ENCODE peak calls at places on chromosome 17, in four cellular contexts. Y is mucosa of descending colon, J is GM23248, T is ovary. Z is an unnamed sample.

GRCh38 chr17:45131616-45132301 is 556 bp downstream of the PLCD3 start:
- DNase-seq in Y (peak; percentile 64), J (peak; percentile 56), T (peak; percentile 83), Z (peak; percentile 75)

GRCh38 chr17:27572665-27573064 is 58.3 kb upstream of the LGALS9 start:
- DNase-seq in T (no peak), Y (no peak), J (peak; percentile 76), Z (no peak)

GRCh38 chr17:41684050-41684449 is 4.6 kb upstream of the EIF1 start:
- DNase-seq in J (no peak), T (no peak), Y (no peak), Z (no peak)

GRCh38 chr17:40307691-40308289 is 1.2 kb upstream of the RARA start:
- DNase-seq in T (peak; percentile 15), Y (no peak), J (peak; percentile 50), Z (no peak)

GRCh38 chr17:37064956-37065355 is 116.2 kb downstream of the AATF start:
- DNase-seq in J (no peak), T (no peak), Y (no peak), Z (no peak)

GRCh38 chr17:74860999-74861553 is 1.4 kb upstream of the GRIN2C start:
- DNase-seq in T (no peak), J (no peak), Y (no peak), Z (no peak)

GRCh38 chr17:57294629-57295501 is 38.5 kb downstream of the MSI2 start:
- DNase-seq in J (no peak), T (no peak), Y (no peak), Z (no peak)

GRCh38 chr17:57578608-57578990 is 166.5 kb downstream of the CCDC182 start:
- DNase-seq in T (no peak), Y (no peak), J (peak; percentile 49), Z (no peak)

GRCh38 chr17:10036511-10037061 is 131.5 kb upstream of the RCVRN start:
- DNase-seq in J (peak; percentile 40), Y (peak; percentile 32), T (no peak), Z (no peak)

GRCh38 chr17:57097832-57098421 is 12.9 kb downstream of the AKAP1 start:
- DNase-seq in Y (no peak), T (no peak), J (peak; percentile 68), Z (no peak)

GRCh38 chr17:14337596-14338079 is 36.8 kb downstream of the HS3ST3B1 start:
- DNase-seq in T (no peak), Y (no peak), J (no peak), Z (no peak)

GRCh38 chr17:57600092-57600491 is 145.0 kb downstream of the CCDC182 start:
- DNase-seq in T (no peak), J (no peak), Y (no peak), Z (no peak)

GRCh38 chr17:64938925-64939474 is 19.7 kb upstream of the LRRC37A3 start:
- DNase-seq in Y (peak; percentile 73), T (no peak), J (peak; percentile 50), Z (peak; percentile 58)

GRCh38 chr17:12627177-12627629 is 38.5 kb upstream of the MYOCD start:
- DNase-seq in Y (no peak), J (peak; percentile 77), T (peak; percentile 45), Z (peak; percentile 77)

GRCh38 chr17:1413281-1413791 is 13.3 kb upstream of the YWHAE start:
- DNase-seq in Y (peak; percentile 33), T (no peak), J (peak; percentile 73), Z (peak; percentile 69)

GRCh38 chr17:79088266-79088996 is 13.8 kb downstream of the ENGASE start:
- DNase-seq in Y (no peak), T (no peak), J (no peak), Z (no peak)

GRCh38 chr17:42378597-42379594 is 9.3 kb downstream of the STAT3 start:
- DNase-seq in J (peak; percentile 64), Y (peak; percentile 38), T (no peak), Z (no peak)

GRCh38 chr17:75941442-75941819 is 589 bp upstream of the FBF1 start:
- DNase-seq in Y (no peak), T (no peak), J (no peak), Z (no peak)

GRCh38 chr17:80840011-80840410 is 151.6 kb upstream of the CHMP6 start:
- DNase-seq in J (no peak), Y (no peak), T (no peak), Z (no peak)

GRCh38 chr17:22310717-22311686 is 618.7 kb downstream of the KCNJ18 start:
- DNase-seq in Y (no peak), T (no peak), J (no peak), Z (no peak)

GRCh38 chr17:69999253-69999652 is 75.8 kb upstream of the KCNJ16 start:
- DNase-seq in T (no peak), J (no peak), Y (peak; percentile 9), Z (no peak)

GRCh38 chr17:17999364-18000007 is 26.8 kb downstream of the DRC3 start:
- DNase-seq in Y (no peak), T (no peak), J (peak; percentile 58), Z (no peak)

GRCh38 chr17:71482625-71483024 is 638.2 kb upstream of the SOX9 start:
- DNase-seq in T (no peak), Y (no peak), J (no peak), Z (no peak)

GRCh38 chr17:21356537-21357127 is 19.5 kb upstream of the KCNJ12 start:
- DNase-seq in J (no peak), T (no peak), Y (no peak), Z (no peak)

GRCh38 chr17:81514485-81514734 is 1.8 kb upstream of the ACTG1 start:
- DNase-seq in Y (no peak), J (no peak), T (no peak), Z (no peak)

GRCh38 chr17:69607162-69607834 is 192.8 kb downstream of the MAP2K6 start:
- DNase-seq in J (peak; percentile 87), Y (peak; percentile 84), T (peak; percentile 68), Z (peak; percentile 85)

GRCh38 chr17:11990363-11990983 is 6.8 kb downstream of the ZNF18 start:
- DNase-seq in T (no peak), Y (peak; percentile 41), J (no peak), Z (no peak)

GRCh38 chr17:41329279-41329925 is 13.9 kb upstream of the KRTAP17-1 start:
- DNase-seq in T (peak; percentile 26), Y (peak; percentile 67), J (peak; percentile 81), Z (peak; percentile 72)

GRCh38 chr17:62816282-62816839 is 8.2 kb upstream of the MARCHF10 start:
- DNase-seq in T (no peak), Y (no peak), J (no peak), Z (no peak)

GRCh38 chr17:66567234-66568170 is 265.1 kb downstream of the PRKCA start:
- DNase-seq in T (peak; percentile 70), J (peak; percentile 88), Y (peak; percentile 98), Z (peak; percentile 87)

GRCh38 chr17:30212750-30213149 is 22.7 kb downstream of the SLC6A4 start:
- DNase-seq in Y (no peak), T (no peak), J (no peak), Z (no peak)

GRCh38 chr17:82334204-82334621 is 647 bp upstream of the SECTM1 start:
- DNase-seq in J (no peak), T (peak; percentile 56), Y (peak; percentile 46), Z (no peak)

GRCh38 chr17:10018461-10018891 is 113.4 kb upstream of the RCVRN start:
- DNase-seq in T (no peak), Y (no peak), J (no peak), Z (no peak)

GRCh38 chr17:28885363-28885762 is 12.2 kb downstream of the FLOT2 start:
- DNase-seq in T (no peak), Y (no peak), J (no peak), Z (no peak)
- H3K4me1 ChIP-seq in T (no peaks in the 10 kb centered on the region), Y (no peaks in the 10 kb centered on the region), J (no peaks in the 10 kb centered on the region), Z (no peaks in the 10 kb centered on the region)

GRCh38 chr17:50576864-50577263 is 16.3 kb downstream of the CACNA1G start:
- DNase-seq in T (no peak), Y (no peak), J (no peak), Z (no peak)
- H3K4me1 ChIP-seq in T (no peaks in the 10 kb centered on the region), Y (no peaks in the 10 kb centered on the region), J (no peaks in the 10 kb centered on the region), Z (no peaks in the 10 kb centered on the region)

GRCh38 chr17:43399839-43400328 is 1.1 kb downstream of the ARL4D start:
- DNase-seq in T (no peak), Y (no peak), J (no peak), Z (no peak)

GRCh38 chr17:43398724-43399595 is at the start of gene ARL4D:
- DNase-seq in Y (peak; percentile 94), T (peak; percentile 93), J (peak; percentile 94), Z (peak; percentile 91)

GRCh38 chr17:43402567-43402966 is 3.8 kb downstream of the ARL4D start:
- DNase-seq in Y (no peak), J (no peak), T (no peak), Z (no peak)

GRCh38 chr17:43402078-43402477 is 3.3 kb downstream of the ARL4D start:
- DNase-seq in J (no peak), Y (no peak), T (no peak), Z (no peak)

DNA sequence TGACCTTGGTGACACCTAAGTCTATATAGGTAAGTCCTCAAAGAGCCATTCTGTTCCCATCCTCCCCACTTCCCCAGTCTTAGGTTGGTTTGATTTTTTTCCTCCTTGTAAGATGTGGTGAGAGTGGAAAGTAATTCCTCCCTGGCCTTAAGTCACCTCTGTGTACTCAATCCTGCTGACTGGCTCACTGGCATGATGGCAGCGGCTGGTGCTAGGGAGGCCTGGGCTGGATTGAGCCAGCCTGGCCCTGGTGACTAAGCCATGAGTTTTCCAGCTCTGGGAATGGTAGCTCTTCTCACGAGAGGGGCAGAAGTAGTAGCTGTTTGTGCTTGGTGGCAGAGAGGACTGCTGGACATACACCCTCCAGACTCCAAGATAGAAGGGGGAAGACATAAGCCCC is 2.5 kb downstream of the ARL4D start:
- DNase-seq in T (no peak), J (peak; percentile 98), Y (no peak), Z (peak; percentile 62)
- H3K4me1 ChIP-seq in T (peaks cover 16% of the 10 kb centered on the region), J (peaks cover 28% of the 10 kb centered on the region), Y (no peaks in the 10 kb centered on the region), Z (peaks cover 8% of the 10 kb centered on the region)

GRCh38 chr17:8159032-8159400 is 3.7 kb downstream of the VAMP2 start:
- DNase-seq in J (no peak), Y (no peak), T (no peak), Z (no peak)
- H3K4me1 ChIP-seq in J (peaks cover 40% of the 10 kb centered on the region), Y (peaks cover 63% of the 10 kb centered on the region), T (peaks cover 11% of the 10 kb centered on the region), Z (peaks cover 33% of the 10 kb centered on the region)

DNA sequence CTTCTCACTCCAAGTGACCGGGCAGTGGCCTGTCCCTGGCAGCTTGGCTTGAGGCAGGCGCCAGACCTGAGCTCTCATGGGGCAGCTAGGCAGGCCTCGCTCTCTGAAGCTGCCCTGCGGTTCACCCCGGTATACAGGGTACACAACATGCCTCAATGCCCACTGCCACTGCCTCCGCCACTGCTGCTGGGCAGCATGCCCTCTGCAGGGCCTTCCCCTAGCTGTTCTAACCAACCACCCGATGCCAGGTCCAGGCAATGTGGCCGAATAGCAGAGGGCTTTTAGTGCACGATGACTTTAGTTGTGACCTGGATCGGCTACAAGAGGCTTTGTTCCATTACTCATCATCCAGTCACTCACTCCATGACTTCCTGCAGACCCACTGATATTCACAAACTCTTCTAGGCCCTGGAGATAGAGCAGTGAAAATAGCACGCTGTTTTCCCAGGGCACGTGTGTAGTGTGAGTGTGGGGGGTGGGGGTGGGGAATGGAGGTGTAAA is 19.7 kb downstream of the CDC42EP4 start:
- DNase-seq in Y (no peak), J (peak; percentile 83), T (no peak), Z (no peak)
- H3K4me1 ChIP-seq in Y (peaks cover 60% of the 10 kb centered on the region), J (peaks cover 53% of the 10 kb centered on the region), T (peaks cover 55% of the 10 kb centered on the region), Z (peaks cover 54% of the 10 kb centered on the region)

GRCh38 chr17:77376795-77377751 is 236.3 kb downstream of the SEC14L1 start:
- DNase-seq in J (no peak), T (peak; percentile 66), Y (no peak), Z (peak; percentile 54)
- H3K4me1 ChIP-seq in J (peaks cover 24% of the 10 kb centered on the region), T (peaks cover 63% of the 10 kb centered on the region), Y (peaks cover 33% of the 10 kb centered on the region), Z (peaks cover 73% of the 10 kb centered on the region)